ENCODE peak calls at places on chromosomes 16 and 17, in seven cellular contexts. I is GM03348, K is endodermal cell, Y is HS-5, Q is fibroblast of lung, V is HT-29, H is left cardiac atrium. D is an unnamed sample.
A peak's percentile ranks its signal among the peaks of the same experiment; 100 is the strongest.

GRCh38 chr16:23807028-23807427 is 28.8 kb upstream of the PRKCB start:
- DNase-seq in I (no peak), K (no peak), Y (no peak), Q (no peak), V (no peak), H (no peak), D (no peak)

GRCh38 chr16:57994778-57995177 is 5.7 kb downstream of the ZNF319 start:
- DNase-seq in I (peak; percentile 48), K (peak; percentile 84), Y (no peak), Q (peak; percentile 30), V (peak; percentile 48), H (peak; percentile 70), D (no peak)

GRCh38 chr17:68622423-68622822 is 21.3 kb upstream of the FAM20A start:
- DNase-seq in I (no peak), K (no peak), Y (no peak), Q (no peak), V (no peak), H (no peak), D (no peak)

GRCh38 chr17:64115043-64115698 is 14.8 kb downstream of the ERN1 start:
- DNase-seq in I (peak; percentile 34), K (peak; percentile 35), Y (no peak), Q (no peak), V (no peak), H (no peak), D (no peak)

GRCh38 chr16:54936086-54936978 is 5.7 kb downstream of the IRX5 start:
- DNase-seq in I (peak; percentile 47), K (peak; percentile 86), Y (no peak), Q (no peak), V (peak; percentile 12), H (peak; percentile 38), D (no peak)

GRCh38 chr17:66373944-66374817 is 71.8 kb downstream of the PRKCA start:
- DNase-seq in I (no peak), K (peak; percentile 86), Y (no peak), Q (peak; percentile 19), V (peak; percentile 22), H (peak; percentile 27), D (no peak)

GRCh38 chr17:73228748-73229236 is 32.9 kb downstream of the CPSF4L start:
- DNase-seq in I (peak; percentile 92), K (peak; percentile 70), Y (peak; percentile 60), Q (peak; percentile 90), V (peak; percentile 33), H (peak; percentile 72), D (peak; percentile 38)

GRCh38 chr16:28258571-28258970 is 33.8 kb upstream of the SBK1 start:
- DNase-seq in I (peak; percentile 46), K (peak; percentile 73), Y (no peak), Q (no peak), V (no peak), H (peak; percentile 48), D (no peak)

GRCh38 chr17:53142890-53143289 is 679.8 kb upstream of the KIF2B start:
- DNase-seq in I (no peak), K (peak; percentile 69), Y (no peak), Q (peak; percentile 1), V (peak; percentile 0), H (no peak), D (no peak)

GRCh38 chr16:66651474-66651765 is 45.1 kb downstream of the CMTM4 start:
- DNase-seq in I (no peak), K (no peak), Y (no peak), Q (no peak), V (no peak), H (no peak), D (no peak)

GRCh38 chr17:8056976-8057625 is 18.2 kb downstream of the ALOX15B start:
- DNase-seq in I (no peak), K (peak; percentile 44), Y (no peak), Q (no peak), V (peak; percentile 37), H (no peak), D (no peak)

GRCh38 chr16:17370233-17371013 is 100.3 kb downstream of the XYLT1 start:
- DNase-seq in I (no peak), K (no peak), Y (no peak), Q (peak; percentile 27), V (no peak), H (no peak), D (no peak)

GRCh38 chr17:28747046-28747691 is 3.4 kb downstream of the TRAF4 start:
- DNase-seq in I (no peak), K (peak; percentile 65), Y (no peak), Q (no peak), V (peak; percentile 79), H (no peak), D (no peak)

GRCh38 chr17:16918443-16918842 is 53.5 kb downstream of the TNFRSF13B start:
- DNase-seq in I (no peak), K (no peak), Y (no peak), Q (no peak), V (no peak), H (no peak), D (no peak)

GRCh38 chr16:72991645-72992044 is 56.3 kb downstream of the ZFHX3 start:
- DNase-seq in I (no peak), K (no peak), Y (no peak), Q (no peak), V (no peak), H (no peak), D (no peak)

GRCh38 chr16:84193480-84193879 is 2.5 kb downstream of the ADAD2 start:
- DNase-seq in I (no peak), K (no peak), Y (no peak), Q (no peak), V (no peak), H (no peak), D (no peak)

GRCh38 chr17:65750678-65751077 is 189.2 kb upstream of the AXIN2 start:
- DNase-seq in I (peak; percentile 83), K (no peak), Y (peak; percentile 95), Q (peak; percentile 88), V (peak; percentile 99), H (peak; percentile 77), D (peak; percentile 79)

GRCh38 chr16:82506734-82507133 is 120.0 kb upstream of the CDH13 start:
- DNase-seq in I (peak; percentile 14), K (peak; percentile 17), Y (no peak), Q (peak; percentile 29), V (no peak), H (no peak), D (no peak)

GRCh38 chr16:59259074-59259963 is 525.2 kb upstream of the GOT2 start:
- DNase-seq in I (no peak), K (no peak), Y (no peak), Q (no peak), V (no peak), H (no peak), D (peak; percentile 50)

GRCh38 chr17:8857919-8858318 is 9.6 kb downstream of the PIK3R6 start:
- DNase-seq in I (peak; percentile 58), K (peak; percentile 31), Y (peak; percentile 93), Q (no peak), V (no peak), H (no peak), D (peak; percentile 59)

GRCh38 chr17:67019809-67020208 is 24.5 kb upstream of the CACNG1 start:
- DNase-seq in I (no peak), K (no peak), Y (no peak), Q (no peak), V (no peak), H (no peak), D (no peak)

GRCh38 chr16:56732832-56733231 is 2.9 kb downstream of the NUP93 start:
- DNase-seq in I (no peak), K (no peak), Y (no peak), Q (no peak), V (no peak), H (no peak), D (no peak)

GRCh38 chr16:23351360-23351759 is 49.3 kb downstream of the SCNN1B start:
- DNase-seq in I (no peak), K (no peak), Y (no peak), Q (no peak), V (peak; percentile 63), H (no peak), D (no peak)

GRCh38 chr16:84175351-84176081 is 11.3 kb downstream of the TAF1C start:
- DNase-seq in I (peak; percentile 86), K (peak; percentile 93), Y (no peak), Q (peak; percentile 41), V (peak; percentile 68), H (peak; percentile 69), D (peak; percentile 26)

GRCh38 chr17:38604479-38605229 is 1.1 kb downstream of the SRCIN1 start:
- DNase-seq in I (no peak), K (peak; percentile 89), Y (no peak), Q (no peak), V (peak; percentile 58), H (no peak), D (no peak)

GRCh38 chr17:11642655-11643054 is 44.4 kb downstream of the DNAH9 start:
- DNase-seq in I (no peak), K (no peak), Y (no peak), Q (no peak), V (no peak), H (peak; percentile 28), D (no peak)

GRCh38 chr17:46876353-46876887 is 25.0 kb downstream of the WNT9B start:
- DNase-seq in I (no peak), K (peak; percentile 91), Y (no peak), Q (no peak), V (peak; percentile 79), H (no peak), D (no peak)

GRCh38 chr17:63117431-63117830 is 151.4 kb downstream of the TANC2 start:
- DNase-seq in I (no peak), K (no peak), Y (no peak), Q (no peak), V (no peak), H (no peak), D (no peak)

GRCh38 chr16:4270091-4270490 is 2.7 kb downstream of the TFAP4 start:
- DNase-seq in I (no peak), K (no peak), Y (no peak), Q (no peak), V (no peak), H (no peak), D (no peak)

GRCh38 chr16:78537511-78537910 is 438.1 kb downstream of the WWOX start:
- DNase-seq in I (no peak), K (no peak), Y (no peak), Q (no peak), V (no peak), H (no peak), D (no peak)

GRCh38 chr16:79211581-79211980 is 389.0 kb downstream of the MAF start:
- DNase-seq in I (no peak), K (peak; percentile 36), Y (no peak), Q (no peak), V (no peak), H (no peak), D (no peak)

GRCh38 chr16:14003119-14003570 is 68.0 kb upstream of the MRTFB start:
- DNase-seq in I (peak; percentile 72), K (peak; percentile 86), Y (no peak), Q (peak; percentile 48), V (peak; percentile 43), H (peak; percentile 68), D (no peak)

GRCh38 chr17:49916854-49917515 is 52.0 kb upstream of the DLX4 start:
- DNase-seq in I (no peak), K (no peak), Y (no peak), Q (no peak), V (no peak), H (no peak), D (no peak)

GRCh38 chr17:17752822-17753448 is 71.7 kb downstream of the RAI1 start:
- DNase-seq in I (no peak), K (peak; percentile 82), Y (no peak), Q (no peak), V (no peak), H (no peak), D (no peak)

GRCh38 chr16:84765606-84766580 is 53.9 kb upstream of the CRISPLD2 start:
- DNase-seq in I (no peak), K (no peak), Y (no peak), Q (no peak), V (no peak), H (no peak), D (no peak)

GRCh38 chr17:78338860-78339259 is 21.0 kb downstream of the SOCS3 start:
- DNase-seq in I (no peak), K (no peak), Y (no peak), Q (no peak), V (peak; percentile 23), H (no peak), D (no peak)

GRCh38 chr17:58172369-58173071 is 5.7 kb downstream of the OR4D2 start:
- DNase-seq in I (no peak), K (peak; percentile 91), Y (no peak), Q (peak; percentile 19), V (peak; percentile 58), H (no peak), D (no peak)